ENCODE peak calls at places on chromosomes 11 and 22, in six cellular contexts. C, S, R, O, Y and I are unnamed samples.

GRCh38 chr11:134100171-134100570 is 31.3 kb downstream of the JAM3 start:
- DNase-seq in S (no peak), Y (no peak), O (no peak), R (no peak), C (no peak), I (no peak)

GRCh38 chr11:122170815-122171475 is 54.9 kb upstream of the BLID start:
- DNase-seq in S (peak), O (peak), R (no peak), Y (peak), C (no peak), I (no peak)

GRCh38 chr11:25953015-25953414 is 378.9 kb upstream of the ANO3 start:
- DNase-seq in S (no peak), R (no peak), O (no peak), Y (no peak), C (no peak), I (no peak)

GRCh38 chr22:42170946-42171345 is 40.3 kb upstream of the CYP2D6 start:
- DNase-seq in R (no peak), C (no peak), S (no peak), Y (no peak), O (peak), I (no peak)

GRCh38 chr11:120774591-120775386 is 249.1 kb upstream of the TBCEL start:
- DNase-seq in O (no peak), S (no peak), Y (no peak), R (no peak), C (no peak), I (no peak)

GRCh38 chr22:49425356-49425755 is 402.3 kb downstream of the BRD1 start:
- DNase-seq in R (no peak), C (no peak), S (no peak), O (no peak), Y (no peak), I (no peak)

GRCh38 chr11:4891996-4892640 is 10.4 kb downstream of the OR51T1 start:
- DNase-seq in Y (peak), O (peak), C (peak), R (no peak), S (no peak), I (no peak)

GRCh38 chr11:100925935-100926334 is 203.7 kb downstream of the PGR start:
- DNase-seq in R (no peak), C (peak), O (peak), Y (peak), S (no peak), I (no peak)

GRCh38 chr11:114081641-114082414 is 22.3 kb downstream of the ZBTB16 start:
- DNase-seq in S (no peak), C (no peak), O (no peak), Y (peak), R (no peak), I (no peak)

GRCh38 chr11:133964946-133965632 is 8.3 kb upstream of the IGSF9B start:
- DNase-seq in Y (no peak), C (no peak), R (peak), O (peak), S (no peak), I (no peak)

GRCh38 chr11:2328656-2329354 is 27.0 kb downstream of the TSPAN32 start:
- DNase-seq in C (no peak), S (no peak), R (no peak), Y (no peak), O (no peak), I (no peak)

GRCh38 chr11:74824285-74824982 is 75.8 kb downstream of the RNF169 start:
- DNase-seq in O (no peak), S (no peak), R (no peak), C (no peak), Y (no peak), I (no peak)

GRCh38 chr11:74822187-74822586 is 73.5 kb downstream of the RNF169 start:
- DNase-seq in S (no peak), C (peak), Y (peak), O (no peak), R (peak), I (no peak)

DNA sequence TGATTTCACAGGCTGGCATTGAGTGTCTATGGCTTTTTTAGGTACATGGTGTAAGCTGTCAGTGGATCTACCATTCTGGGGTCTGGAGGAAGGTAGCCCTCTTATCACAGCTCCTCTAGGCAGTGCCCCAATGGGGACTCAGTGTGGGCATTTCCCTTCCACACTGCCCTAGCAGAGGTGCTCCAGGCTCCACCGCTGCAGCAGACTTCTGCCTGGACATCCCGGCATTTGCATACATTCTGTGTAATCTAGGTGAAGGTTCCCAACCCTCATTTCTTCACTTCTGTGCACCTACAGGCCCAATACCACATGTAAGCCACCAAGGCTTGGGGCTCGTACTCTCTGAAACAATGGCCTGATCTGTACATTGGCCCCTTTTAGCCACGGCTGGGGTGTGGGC is 78.3 kb downstream of the RNF169 start:
- DNase-seq in C (no peak), S (no peak), O (no peak), Y (no peak), R (no peak), I (no peak)
- TF ChIP-seq CTCF in C (no peak), S (no peak), O (no peak), Y (no peak), R (no peak), I (no peak)

GRCh38 chr11:66497206-66497605 is 13.2 kb upstream of the BBS1 start:
- DNase-seq in Y (no peak), O (no peak), R (no peak), S (no peak), C (no peak), I (no peak)

GRCh38 chr11:66494458-66494857 is 14.2 kb downstream of the DPP3 start:
- DNase-seq in O (no peak), S (no peak), Y (no peak), R (no peak), C (no peak), I (no peak)

GRCh38 chr11:66493124-66493523 is 12.9 kb downstream of the DPP3 start:
- DNase-seq in O (no peak), C (no peak), Y (no peak), R (no peak), S (no peak), I (no peak)

GRCh38 chr11:66494935-66495334 is 14.7 kb downstream of the DPP3 start:
- DNase-seq in S (no peak), Y (no peak), O (no peak), C (no peak), R (no peak), I (no peak)

GRCh38 chr11:66495401-66495844 is 15.0 kb upstream of the BBS1 start:
- DNase-seq in R (no peak), C (no peak), S (no peak), Y (no peak), O (no peak), I (no peak)
- TF ChIP-seq CTCF in R (peak), C (peak), S (no peak), Y (peak), O (peak), I (peak)

DNA sequence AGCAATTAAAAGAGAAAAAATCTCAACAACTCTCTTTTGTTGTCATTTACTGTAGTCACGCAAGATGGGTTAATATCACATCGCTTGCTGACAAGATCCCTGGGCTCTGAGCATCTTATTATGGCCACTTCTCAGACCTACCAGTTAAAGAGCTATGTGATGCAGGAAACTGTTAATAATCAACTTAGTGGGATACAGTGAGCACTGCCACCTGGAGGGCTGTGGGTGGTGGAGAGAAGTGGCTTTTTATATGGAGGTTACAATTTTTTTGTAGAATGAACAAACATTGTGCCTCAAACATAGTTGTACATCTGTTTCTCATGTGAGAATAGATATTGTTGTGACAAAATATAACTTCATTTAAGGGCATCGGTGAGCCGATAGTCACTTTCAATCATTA is 181.0 kb downstream of the TENM4 start:
- DNase-seq in R (no peak), O (peak), C (no peak), Y (no peak), S (no peak), I (no peak)
- TF ChIP-seq CTCF in R (no peak), O (peak), C (peak), Y (peak), S (no peak), I (no peak)

DNA sequence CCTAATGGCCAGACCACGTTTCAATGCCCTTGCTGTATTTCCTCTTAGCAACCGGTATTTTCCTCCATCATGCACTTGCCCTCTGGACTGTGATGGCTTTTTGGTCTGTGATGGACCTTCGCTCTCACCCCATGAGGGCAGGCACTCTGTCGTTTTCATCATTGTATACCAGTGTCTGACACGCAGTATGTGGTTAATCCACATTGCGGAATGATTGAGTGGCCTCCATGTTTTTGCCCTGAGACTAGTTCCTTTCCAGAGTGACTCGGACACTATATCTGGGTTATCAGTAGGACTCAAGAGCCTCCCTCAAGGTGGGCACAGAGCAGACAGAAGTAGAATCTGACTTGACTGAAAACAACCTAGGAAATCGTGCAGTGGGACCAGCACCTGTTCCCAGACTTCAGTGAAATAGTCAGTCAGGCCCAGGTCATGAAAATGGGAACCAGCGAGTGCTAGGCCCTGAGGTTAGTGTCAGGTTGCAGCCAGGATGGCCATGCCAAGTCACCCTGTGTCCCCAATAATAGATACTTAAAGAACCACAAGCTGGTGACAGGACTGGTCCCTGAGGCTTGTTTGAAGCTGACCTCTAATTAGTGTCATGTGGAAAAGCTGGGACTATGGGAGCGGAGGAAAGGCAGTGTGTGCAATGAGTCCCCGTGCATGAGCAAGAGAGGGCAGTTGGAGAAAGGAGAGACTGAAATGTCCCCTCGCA is 464.7 kb downstream of the INSC start:
- DNase-seq in C (no peak), S (no peak), O (no peak), Y (no peak), R (no peak), I (no peak)
- TF ChIP-seq CTCF in C (no peak), S (no peak), O (no peak), Y (no peak), R (no peak), I (no peak)

DNA sequence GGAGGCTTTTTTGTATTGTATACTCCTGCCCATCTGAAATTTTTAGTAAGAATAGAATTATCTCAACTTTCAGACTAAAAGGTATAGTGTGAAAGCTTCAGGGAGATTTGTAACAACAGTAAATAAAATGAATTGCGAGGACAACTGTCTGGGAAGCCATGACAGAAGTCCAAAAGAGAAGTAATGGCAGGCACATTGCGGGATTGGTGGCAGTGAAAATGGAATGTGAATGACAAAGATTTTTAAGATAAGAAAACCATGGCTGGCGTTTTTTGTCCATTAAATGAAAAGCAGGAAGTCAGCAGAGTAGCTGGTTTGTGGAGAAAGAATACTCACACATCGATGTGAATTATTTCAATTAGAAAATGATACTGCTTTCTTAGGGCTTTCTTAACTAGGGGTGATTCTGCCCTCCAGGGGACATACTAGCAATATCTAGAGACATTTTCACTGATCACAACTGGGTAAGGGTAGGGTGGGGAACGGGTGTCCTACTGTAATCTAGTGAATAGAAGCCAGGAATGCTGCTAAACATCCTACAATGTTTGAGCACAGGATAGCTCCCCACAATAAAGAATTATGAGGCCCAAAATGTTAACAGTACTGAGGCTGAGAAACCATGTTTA is 1.6 kb downstream of the NPAT start:
- DNase-seq in Y (no peak), C (no peak), R (no peak), O (peak), S (no peak), I (no peak)
- TF ChIP-seq CTCF in Y (no peak), C (no peak), R (no peak), O (no peak), S (no peak), I (no peak)

GRCh38 chr11:88306785-88307184 is 30.8 kb downstream of the CTSC start:
- DNase-seq in O (no peak), R (no peak), S (no peak), C (no peak), Y (no peak), I (no peak)
- TF ChIP-seq CTCF in O (no peak), R (no peak), S (no peak), C (no peak), Y (no peak), I (no peak)

GRCh38 chr11:34886609-34887008 is 29.6 kb downstream of the APIP start:
- DNase-seq in Y (no peak), S (no peak), C (no peak), R (no peak), O (peak), I (no peak)

GRCh38 chr11:34887260-34887659 is 28.9 kb downstream of the APIP start:
- DNase-seq in R (no peak), S (no peak), C (no peak), Y (no peak), O (no peak), I (no peak)

GRCh38 chr11:34891611-34892010 is 24.6 kb downstream of the APIP start:
- DNase-seq in O (no peak), C (no peak), S (no peak), R (no peak), Y (no peak), I (no peak)

GRCh38 chr11:34890812-34891211 is 25.4 kb downstream of the APIP start:
- DNase-seq in R (no peak), S (no peak), Y (peak), C (peak), O (peak), I (no peak)

DNA sequence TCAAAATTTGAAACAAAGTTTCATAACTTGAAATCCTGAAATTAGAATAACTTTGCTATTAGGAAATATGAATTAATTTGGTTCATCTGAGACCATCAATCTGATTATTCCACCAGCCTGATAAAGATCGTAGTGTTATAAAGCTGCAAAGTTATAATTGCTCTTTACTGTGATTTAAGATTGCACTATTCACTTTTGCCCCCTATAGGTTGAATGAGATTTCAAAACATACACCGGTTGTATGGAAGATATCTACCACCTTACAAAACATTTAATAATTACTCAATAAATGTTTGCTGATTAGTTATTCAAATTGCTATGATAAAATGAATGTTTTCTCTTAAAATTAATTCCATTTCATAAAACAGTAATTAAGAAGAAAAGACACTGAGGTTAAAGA is 26.1 kb downstream of the APIP start:
- DNase-seq in Y (no peak), S (no peak), O (peak), R (no peak), C (no peak), I (no peak)
- TF ChIP-seq CTCF in Y (peak), S (peak), O (peak), R (peak), C (no peak), I (peak)

GRCh38 chr22:24001314-24001713 is 3.9 kb downstream of the GSTT4 start:
- DNase-seq in Y (no peak), C (no peak), O (no peak), R (no peak), S (no peak), I (no peak)
- TF ChIP-seq CTCF in Y (no peak), C (no peak), O (no peak), R (no peak), S (no peak), I (no peak)

DNA sequence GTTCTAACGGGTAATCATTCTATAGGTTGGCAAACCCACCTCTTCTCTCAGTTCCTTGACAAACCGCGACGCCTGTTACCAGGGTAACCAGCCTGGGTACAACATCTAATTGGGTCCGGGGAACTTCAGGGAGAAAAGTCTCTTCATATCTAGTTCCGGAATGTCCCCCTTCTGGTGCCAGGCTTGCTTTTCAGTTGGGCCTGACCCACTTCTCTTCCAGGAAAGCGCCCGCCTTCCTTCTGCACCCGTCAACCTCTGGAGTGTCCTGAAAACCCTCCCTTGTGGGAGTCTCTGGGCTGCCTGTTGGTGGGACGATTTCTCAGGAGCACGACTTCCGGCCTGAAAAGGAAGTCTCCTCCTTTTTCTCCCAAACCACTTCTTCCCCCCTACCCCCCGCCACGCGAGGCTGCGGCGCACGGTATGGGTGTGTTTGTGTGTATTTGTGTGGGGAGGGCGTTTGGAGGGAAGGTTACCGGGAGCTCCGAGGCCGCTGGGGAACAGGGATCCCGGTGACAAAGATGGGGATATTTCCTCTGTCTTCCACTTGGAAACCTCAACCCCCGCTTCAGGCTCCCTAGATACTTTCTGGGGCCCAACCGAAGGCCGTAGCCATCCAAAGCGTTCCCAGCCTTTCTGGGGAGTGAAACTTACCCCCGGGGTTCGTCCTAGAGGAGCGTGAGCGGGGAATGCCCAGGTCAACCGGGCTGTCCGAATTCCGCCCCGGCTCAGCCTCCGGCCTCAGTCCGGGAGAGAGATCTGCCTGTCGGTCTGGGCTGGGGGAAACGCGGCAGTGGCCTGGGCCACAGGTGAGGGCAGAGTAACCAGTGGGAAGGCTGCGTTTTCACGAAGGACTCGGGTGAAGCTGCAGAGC is at the start of the genes NKAPD1 and PIH1D2:
- DNase-seq in O (peak), Y (peak), C (peak), R (peak), S (peak), I (peak)
- TF ChIP-seq CTCF in O (no peak), Y (no peak), C (no peak), R (peak), S (peak), I (no peak)